ENCODE peak calls at places on chromosomes 13 and 19, in five cellular contexts. C, G, O, U and S are unnamed samples.

GRCh38 chr19:14023404-14024235 is 4.3 kb upstream of the RLN3 start:
- DNase-seq in C (no peak), G (no peak), O (no peak), U (peak), S (no peak)

GRCh38 chr19:1657632-1658445 is 5.4 kb upstream of the TCF3 start:
- DNase-seq in C (no peak), G (peak), O (no peak), U (no peak), S (no peak)

GRCh38 chr13:104385409-104385808 is 1319.2 kb upstream of the SLC10A2 start:
- DNase-seq in C (no peak), G (no peak), O (peak), U (no peak), S (no peak)

GRCh38 chr13:51782026-51782710 is 21.8 kb downstream of the DHRS12 start:
- DNase-seq in C (no peak), G (no peak), O (no peak), U (no peak), S (no peak)

GRCh38 chr19:5916201-5916708 is 2.2 kb downstream of the CAPS start:
- DNase-seq in C (no peak), G (no peak), O (no peak), U (no peak), S (no peak)

GRCh38 chr19:46347985-46348384 is 1.1 kb downstream of the PPP5C start:
- DNase-seq in C (no peak), G (no peak), O (no peak), U (no peak), S (no peak)

GRCh38 chr19:44258835-44259413 is 762 bp upstream of the ZNF233 start:
- DNase-seq in C (no peak), G (no peak), O (no peak), U (no peak), S (no peak)

GRCh38 chr19:45164577-45165335 is 4.0 kb upstream of the NKPD1 start:
- DNase-seq in C (no peak), G (peak), O (no peak), U (peak), S (no peak)

GRCh38 chr19:54916822-54917221 is 10.9 kb downstream of the NCR1 start:
- DNase-seq in C (no peak), G (no peak), O (no peak), U (no peak), S (no peak)

GRCh38 chr19:38023245-38023644 is 116.2 kb downstream of the SIPA1L3 start:
- DNase-seq in C (no peak), G (no peak), O (no peak), U (no peak), S (no peak)

GRCh38 chr13:31274345-31274870 is 74.6 kb downstream of the B3GLCT start:
- DNase-seq in C (no peak), G (no peak), O (peak), U (no peak), S (no peak)

GRCh38 chr19:55549500-55550320 is 4.4 kb upstream of the SBK3 start:
- DNase-seq in C (no peak), G (no peak), O (peak), U (peak), S (peak)

GRCh38 chr13:81597101-81597500 is 1256.2 kb upstream of the SPRY2 start:
- DNase-seq in C (no peak), G (no peak), O (no peak), U (no peak), S (no peak)

GRCh38 chr13:77595166-77595810 is 59.8 kb downstream of the SCEL start:
- DNase-seq in C (no peak), G (no peak), O (no peak), U (no peak), S (no peak)

GRCh38 chr19:35031072-35031881 is 1.0 kb downstream of the SCN1B start:
- DNase-seq in C (no peak), G (no peak), O (no peak), U (no peak), S (no peak)

GRCh38 chr13:44402902-44403719 is 29.5 kb downstream of the SERP2 start:
- DNase-seq in C (peak), G (no peak), O (no peak), U (peak), S (no peak)

GRCh38 chr13:20131057-20131832 is 29.6 kb downstream of the GJA3 start:
- DNase-seq in C (no peak), G (no peak), O (no peak), U (no peak), S (no peak)

GRCh38 chr19:27794444-27795042 is 1418.4 kb downstream of the UQCRFS1 start:
- DNase-seq in C (no peak), G (no peak), O (no peak), U (no peak), S (no peak)

GRCh38 chr19:5255602-5256231 is 84.9 kb downstream of the PTPRS start:
- DNase-seq in C (no peak), G (no peak), O (no peak), U (no peak), S (no peak)

GRCh38 chr13:24670927-24671326 is 9.3 kb upstream of the ATP12A start:
- DNase-seq in C (no peak), G (no peak), O (no peak), U (peak), S (no peak)

GRCh38 chr19:16400911-16401675 is 70.7 kb downstream of the EPS15L1 start:
- DNase-seq in C (no peak), G (no peak), O (no peak), U (no peak), S (no peak)

GRCh38 chr13:33193428-33193974 is 92.1 kb downstream of the STARD13 start:
- DNase-seq in C (no peak), G (no peak), O (no peak), U (no peak), S (no peak)

GRCh38 chr13:24097064-24097463 is 63.5 kb upstream of the SPATA13 start:
- DNase-seq in C (no peak), G (no peak), O (no peak), U (no peak), S (peak)

GRCh38 chr13:21846605-21847004 is 175.7 kb downstream of the FGF9 start:
- DNase-seq in C (no peak), G (no peak), O (no peak), U (no peak), S (no peak)

GRCh38 chr19:50431343-50432220 is 1.1 kb upstream of the MYBPC2 start:
- DNase-seq in C (peak), G (peak), O (peak), U (peak), S (peak)

GRCh38 chr19:5006201-5006600 is 37.3 kb downstream of the KDM4B start:
- DNase-seq in C (no peak), G (no peak), O (no peak), U (no peak), S (no peak)

GRCh38 chr13:99686157-99686572 is 184.9 kb downstream of the TM9SF2 start:
- DNase-seq in C (no peak), G (no peak), O (no peak), U (peak), S (no peak)

GRCh38 chr13:51619614-51620013 is 35.4 kb downstream of the WDFY2 start:
- DNase-seq in C (no peak), G (no peak), O (peak), U (no peak), S (peak)

GRCh38 chr19:53597023-53597422 is 34.8 kb upstream of the DPRX start:
- DNase-seq in C (peak), G (no peak), O (no peak), U (no peak), S (no peak)

GRCh38 chr13:61255035-61255796 is 160.4 kb downstream of the PCDH20 start:
- DNase-seq in C (no peak), G (no peak), O (no peak), U (no peak), S (no peak)

GRCh38 chr19:55704494-55705245 is 29.6 kb downstream of the EPN1 start:
- DNase-seq in C (no peak), G (peak), O (no peak), U (no peak), S (no peak)

GRCh38 chr19:49361438-49362047 is 673 bp downstream of the TEAD2 start:
- DNase-seq in C (peak), G (peak), O (peak), U (peak), S (peak)

DNA sequence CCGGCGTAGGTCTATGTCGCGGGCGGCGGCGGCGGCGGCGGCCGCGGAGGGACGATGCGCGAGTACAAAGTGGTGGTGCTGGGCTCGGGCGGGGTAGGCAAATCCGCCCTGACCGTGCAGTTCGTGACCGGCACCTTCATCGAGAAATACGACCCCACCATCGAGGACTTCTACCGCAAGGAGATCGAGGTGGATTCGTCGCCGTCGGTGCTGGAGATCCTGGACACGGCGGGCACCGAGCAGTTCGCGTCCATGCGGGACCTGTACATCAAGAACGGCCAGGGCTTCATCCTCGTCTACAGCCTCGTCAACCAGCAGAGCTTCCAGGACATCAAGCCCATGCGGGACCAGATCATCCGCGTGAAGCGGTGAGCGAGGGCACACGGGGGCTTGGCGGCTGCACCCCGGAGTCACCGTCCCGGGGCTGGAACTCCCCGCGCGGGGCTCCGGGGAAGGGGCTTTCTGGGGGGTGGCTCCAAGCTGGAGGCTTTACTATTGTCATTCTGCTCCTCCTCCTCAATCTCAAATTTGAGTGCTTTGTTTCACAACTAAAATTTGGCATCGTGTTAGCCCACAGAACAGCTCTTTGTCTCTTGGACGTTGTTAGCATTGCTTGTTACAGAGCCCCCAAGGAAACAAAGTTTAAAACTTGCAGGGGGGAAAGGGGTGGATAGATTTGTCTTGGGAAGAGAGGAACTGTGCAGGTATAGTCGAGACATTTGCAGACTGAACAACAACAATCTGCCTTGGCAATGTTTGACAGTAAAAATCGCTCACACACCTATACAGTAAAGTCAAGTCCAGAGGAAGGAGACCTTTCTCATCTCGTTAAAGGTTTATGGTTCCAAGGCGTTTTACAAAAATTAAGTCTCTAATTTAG is 688 bp downstream of the RAP2A start:
- DNase-seq in C (peak), G (peak), O (no peak), U (peak), S (no peak)
- H3K4me3 ChIP-seq in C (peak), G (peak), O (peak), U (peak), S (peak)

DNA sequence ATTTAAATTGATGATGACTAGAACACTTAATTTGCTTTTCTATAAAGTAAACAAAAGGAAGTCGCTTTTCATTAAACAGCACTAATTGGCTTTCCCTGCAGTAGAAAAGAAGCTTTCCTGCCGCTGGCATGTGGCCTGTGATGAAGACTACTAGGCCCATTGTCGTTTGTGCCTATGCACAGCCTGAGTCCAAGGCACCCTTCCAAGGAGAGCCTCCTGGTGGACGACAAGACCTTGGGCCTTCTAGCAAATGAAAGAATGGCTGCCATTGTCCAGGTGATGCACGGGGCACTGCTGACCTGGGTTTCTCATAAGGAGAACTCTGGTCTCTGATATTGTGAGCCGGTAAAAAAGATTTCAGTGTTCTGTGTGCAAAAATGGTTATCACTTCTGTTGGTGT is 233.0 kb downstream of the COL4A1 start:
- DNase-seq in C (no peak), G (no peak), O (no peak), U (no peak), S (no peak)
- TF ChIP-seq CTCF in C (no peak), G (no peak), O (no peak), U (no peak), S (no peak)

GRCh38 chr13:29955137-29955650 is 104.8 kb upstream of the UBL3 start:
- DNase-seq in C (no peak), G (no peak), O (no peak), U (no peak), S (no peak)

GRCh38 chr13:29956771-29957170 is 106.4 kb upstream of the UBL3 start:
- DNase-seq in C (no peak), G (no peak), O (no peak), U (no peak), S (no peak)

GRCh38 chr13:29952245-29952644 is 101.8 kb upstream of the UBL3 start:
- DNase-seq in C (no peak), G (no peak), O (no peak), U (no peak), S (no peak)

GRCh38 chr13:29953542-29953941 is 103.1 kb upstream of the UBL3 start:
- DNase-seq in C (no peak), G (no peak), O (no peak), U (no peak), S (no peak)

DNA sequence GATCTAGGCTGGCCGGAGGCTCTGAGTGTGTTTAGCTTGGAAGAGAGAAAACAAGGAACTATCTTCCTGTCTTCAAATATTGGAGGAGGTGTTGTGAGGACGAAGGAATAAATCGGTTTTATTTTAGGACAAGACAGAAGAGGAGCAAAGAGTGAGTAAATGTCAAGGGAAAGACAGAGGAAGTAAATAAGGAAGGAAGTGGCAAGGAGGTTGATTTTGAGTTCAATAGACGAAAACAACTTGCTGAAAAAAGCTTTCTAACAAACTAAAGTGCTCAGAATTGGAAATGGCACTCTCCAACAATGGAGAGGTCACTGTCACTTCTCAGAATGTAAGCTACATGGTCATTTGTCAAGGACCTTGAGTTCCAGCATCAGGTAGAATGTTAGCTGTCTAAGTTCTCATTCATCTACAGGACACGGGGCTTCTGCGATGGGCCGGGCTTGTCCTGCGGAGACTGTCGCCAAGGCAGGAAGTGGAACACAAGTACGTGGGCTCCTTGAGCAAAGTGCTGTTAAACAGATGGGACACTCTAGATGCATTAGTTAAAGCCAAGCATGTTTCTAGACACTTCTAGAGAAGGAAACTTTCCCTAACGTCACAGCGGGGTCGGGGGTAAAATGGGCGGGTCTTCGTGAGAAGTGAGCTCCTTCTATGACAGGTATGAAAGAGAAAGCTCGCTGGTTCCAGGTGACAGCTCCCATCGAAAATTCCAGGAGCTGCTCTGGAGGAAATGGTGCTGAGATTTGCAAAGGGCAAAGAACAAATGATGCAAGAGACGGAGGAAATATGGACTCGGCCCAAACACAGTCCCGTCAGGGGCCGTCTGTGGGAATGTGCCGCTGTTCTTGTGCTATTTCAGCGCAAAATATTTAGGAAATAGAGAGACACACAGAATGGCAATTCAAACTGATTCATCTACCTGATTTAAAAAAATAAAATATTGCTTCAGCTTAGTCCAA is 103.9 kb upstream of the UBL3 start:
- DNase-seq in C (no peak), G (no peak), O (no peak), U (no peak), S (no peak)
- H3K4me3 ChIP-seq in C (no peak), G (no peak), O (no peak), U (no peak), S (no peak)

DNA sequence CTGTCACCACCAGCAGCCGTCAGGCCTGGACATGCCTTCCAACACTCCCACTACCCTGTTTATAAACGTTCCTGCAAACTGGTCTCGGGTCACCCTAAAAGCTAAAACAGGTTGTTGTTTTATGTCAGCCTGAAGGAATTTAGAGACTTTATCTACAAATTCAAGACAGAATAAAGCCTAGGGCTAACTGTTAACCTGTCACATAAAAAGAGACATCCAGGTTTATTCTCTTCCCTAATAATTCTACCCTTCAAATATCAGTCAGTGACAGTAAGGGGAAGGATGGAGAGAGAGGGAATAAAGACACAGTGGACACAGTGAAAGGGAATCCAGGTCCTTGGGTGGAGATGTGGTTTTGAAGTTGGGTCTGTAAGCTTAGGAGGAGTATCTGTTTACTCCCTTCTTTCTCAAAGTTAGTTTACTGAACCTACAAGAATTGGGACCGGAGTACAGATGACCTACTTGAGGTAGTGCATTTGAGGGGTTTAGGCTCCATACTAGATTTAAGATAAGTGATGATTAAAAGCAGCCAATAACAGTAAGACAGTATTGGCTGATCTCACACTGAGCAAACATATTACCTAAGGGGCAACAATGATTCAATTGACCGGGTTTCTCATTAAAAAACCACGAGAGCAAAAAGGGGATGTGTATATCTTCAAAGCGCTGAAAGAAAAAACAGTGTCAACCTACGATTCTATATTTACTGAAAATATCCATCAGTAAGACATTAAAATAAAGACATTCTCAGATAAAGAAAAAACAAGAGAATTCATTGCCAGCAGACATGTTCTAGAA is 142.7 kb downstream of the USP12 start:
- DNase-seq in C (no peak), G (no peak), O (no peak), U (no peak), S (no peak)
- TF ChIP-seq CTCF in C (no peak), G (no peak), O (no peak), U (no peak), S (no peak)

GRCh38 chr13:40458283-40459031 is 208.0 kb downstream of the FOXO1 start:
- DNase-seq in C (no peak), G (no peak), O (no peak), U (no peak), S (no peak)
- H3K4me3 ChIP-seq in C (no peak), G (no peak), O (no peak), U (no peak), S (no peak)

GRCh38 chr13:101155920-101156319 is 260.4 kb downstream of the NALCN start:
- DNase-seq in C (no peak), G (no peak), O (no peak), U (no peak), S (no peak)
- TF ChIP-seq CTCF in C (no peak), G (no peak), O (peak), U (no peak), S (peak)

GRCh38 chr19:12731337-12731736 is 3.1 kb downstream of the TRIR start:
- DNase-seq in C (no peak), G (no peak), O (no peak), U (no peak), S (no peak)
- H3K4me3 ChIP-seq in C (no peak), G (no peak), O (no peak), U (no peak), S (no peak)

GRCh38 chr19:28984315-28984714 is 228.6 kb downstream of the UQCRFS1 start:
- DNase-seq in C (no peak), G (no peak), O (no peak), U (no peak), S (no peak)

GRCh38 chr19:28981994-28982393 is 231.0 kb downstream of the UQCRFS1 start:
- DNase-seq in C (no peak), G (no peak), O (no peak), U (no peak), S (no peak)

GRCh38 chr19:28977826-28978225 is 235.1 kb downstream of the UQCRFS1 start:
- DNase-seq in C (no peak), G (no peak), O (no peak), U (no peak), S (no peak)

GRCh38 chr19:28985201-28985600 is 227.8 kb downstream of the UQCRFS1 start:
- DNase-seq in C (no peak), G (no peak), O (no peak), U (no peak), S (no peak)

GRCh38 chr19:28980236-28980868 is 232.6 kb downstream of the UQCRFS1 start:
- DNase-seq in C (no peak), G (no peak), O (no peak), U (no peak), S (no peak)
- TF ChIP-seq CTCF in C (no peak), G (no peak), O (peak), U (no peak), S (peak)